ENCODE peak calls at places on chromosomes 7 and 10, in eight cellular contexts. One of them, this sample, is unnamed.

GRCh38 chr10:132065491-132066105 is at the start of gene JAKMIP3:
- DNase-seq in body of pancreas: peak
- DNase-seq in lower lobe of right lung: no peak
- DNase-seq in AG04450: peak
- DNase-seq in heart right ventricle: peak
- DNase-seq in tibial artery: peak
- DNase-seq in PC-9: peak
- DNase-seq in A549: peak
- DNase-seq in this sample: peak

GRCh38 chr10:125194814-125195213 is 34.5 kb upstream of the CTBP2 start:
- DNase-seq in body of pancreas: no peak
- DNase-seq in A549: no peak
- DNase-seq in AG04450: no peak
- DNase-seq in PC-9: no peak
- DNase-seq in lower lobe of right lung: no peak
- DNase-seq in heart right ventricle: no peak
- DNase-seq in tibial artery: no peak
- DNase-seq in this sample: no peak

GRCh38 chr7:70044064-70044463 is 445.8 kb downstream of the AUTS2 start:
- DNase-seq in heart right ventricle: no peak
- DNase-seq in A549: no peak
- DNase-seq in PC-9: no peak
- DNase-seq in body of pancreas: no peak
- DNase-seq in lower lobe of right lung: no peak
- DNase-seq in tibial artery: no peak
- DNase-seq in AG04450: no peak
- DNase-seq in this sample: no peak

GRCh38 chr10:124570646-124571045 is 109.0 kb downstream of the LHPP start:
- DNase-seq in PC-9: no peak
- DNase-seq in lower lobe of right lung: no peak
- DNase-seq in body of pancreas: no peak
- DNase-seq in heart right ventricle: no peak
- DNase-seq in AG04450: no peak
- DNase-seq in A549: no peak
- DNase-seq in tibial artery: no peak
- DNase-seq in this sample: no peak

GRCh38 chr7:84107259-84107658 is 87.3 kb downstream of the SEMA3A start:
- DNase-seq in A549: no peak
- DNase-seq in tibial artery: no peak
- DNase-seq in body of pancreas: no peak
- DNase-seq in PC-9: no peak
- DNase-seq in lower lobe of right lung: no peak
- DNase-seq in heart right ventricle: no peak
- DNase-seq in AG04450: no peak
- DNase-seq in this sample: no peak

GRCh38 chr10:15642095-15642494 is 77.6 kb downstream of the ITGA8 start:
- DNase-seq in body of pancreas: no peak
- DNase-seq in heart right ventricle: no peak
- DNase-seq in tibial artery: no peak
- DNase-seq in PC-9: no peak
- DNase-seq in AG04450: no peak
- DNase-seq in A549: no peak
- DNase-seq in lower lobe of right lung: no peak
- DNase-seq in this sample: no peak

GRCh38 chr10:103192451-103193106 is 493 bp downstream of the NT5C2 start:
- DNase-seq in lower lobe of right lung: peak
- DNase-seq in AG04450: peak
- DNase-seq in PC-9: peak
- DNase-seq in tibial artery: peak
- DNase-seq in body of pancreas: peak
- DNase-seq in heart right ventricle: peak
- DNase-seq in A549: peak
- DNase-seq in this sample: no peak

GRCh38 chr7:106947244-106947728 is 82.2 kb downstream of the PIK3CG start:
- DNase-seq in tibial artery: peak
- DNase-seq in lower lobe of right lung: no peak
- DNase-seq in PC-9: peak
- DNase-seq in AG04450: peak
- DNase-seq in heart right ventricle: peak
- DNase-seq in body of pancreas: peak
- DNase-seq in A549: peak
- DNase-seq in this sample: no peak

GRCh38 chr10:43170491-43170890 is 32.2 kb downstream of the CSGALNACT2 start:
- DNase-seq in PC-9: no peak
- DNase-seq in heart right ventricle: no peak
- DNase-seq in AG04450: no peak
- DNase-seq in body of pancreas: no peak
- DNase-seq in A549: peak
- DNase-seq in lower lobe of right lung: no peak
- DNase-seq in tibial artery: no peak
- DNase-seq in this sample: no peak

GRCh38 chr7:94052398-94053180 is 48.4 kb upstream of the BET1 start:
- DNase-seq in heart right ventricle: no peak
- DNase-seq in lower lobe of right lung: no peak
- DNase-seq in AG04450: no peak
- DNase-seq in PC-9: no peak
- DNase-seq in body of pancreas: no peak
- DNase-seq in A549: no peak
- DNase-seq in tibial artery: no peak
- DNase-seq in this sample: no peak

GRCh38 chr10:120465138-120465537 is 8.1 kb downstream of the PLPP4 start:
- DNase-seq in tibial artery: no peak
- DNase-seq in A549: no peak
- DNase-seq in PC-9: no peak
- DNase-seq in body of pancreas: no peak
- DNase-seq in lower lobe of right lung: no peak
- DNase-seq in AG04450: no peak
- DNase-seq in heart right ventricle: no peak
- DNase-seq in this sample: no peak

GRCh38 chr10:98208925-98209324 is 59.1 kb downstream of the LOXL4 start:
- DNase-seq in tibial artery: no peak
- DNase-seq in body of pancreas: no peak
- DNase-seq in A549: no peak
- DNase-seq in AG04450: no peak
- DNase-seq in PC-9: no peak
- DNase-seq in heart right ventricle: no peak
- DNase-seq in lower lobe of right lung: no peak
- DNase-seq in this sample: no peak

GRCh38 chr10:103707956-103708626 is 147.3 kb downstream of the SH3PXD2A start:
- DNase-seq in heart right ventricle: no peak
- DNase-seq in A549: no peak
- DNase-seq in tibial artery: no peak
- DNase-seq in AG04450: no peak
- DNase-seq in lower lobe of right lung: no peak
- DNase-seq in PC-9: no peak
- DNase-seq in body of pancreas: no peak
- DNase-seq in this sample: no peak

GRCh38 chr10:71971769-71972555 is 7.8 kb downstream of the CHST3 start:
- DNase-seq in A549: no peak
- DNase-seq in lower lobe of right lung: no peak
- DNase-seq in AG04450: no peak
- DNase-seq in heart right ventricle: no peak
- DNase-seq in PC-9: no peak
- DNase-seq in body of pancreas: no peak
- DNase-seq in tibial artery: no peak
- DNase-seq in this sample: no peak

GRCh38 chr7:50226669-50227068 is 77.8 kb upstream of the IKZF1 start:
- DNase-seq in heart right ventricle: no peak
- DNase-seq in AG04450: no peak
- DNase-seq in lower lobe of right lung: no peak
- DNase-seq in PC-9: no peak
- DNase-seq in body of pancreas: no peak
- DNase-seq in tibial artery: no peak
- DNase-seq in A549: no peak
- DNase-seq in this sample: no peak

GRCh38 chr7:149884541-149884940 is 10.8 kb downstream of the ATP6V0E2 start:
- DNase-seq in tibial artery: no peak
- DNase-seq in lower lobe of right lung: no peak
- DNase-seq in A549: no peak
- DNase-seq in body of pancreas: no peak
- DNase-seq in AG04450: no peak
- DNase-seq in heart right ventricle: no peak
- DNase-seq in PC-9: no peak
- DNase-seq in this sample: no peak

GRCh38 chr7:149886018-149886416 is 12.2 kb downstream of the ATP6V0E2 start:
- DNase-seq in tibial artery: no peak
- DNase-seq in body of pancreas: no peak
- DNase-seq in A549: no peak
- DNase-seq in PC-9: no peak
- DNase-seq in lower lobe of right lung: no peak
- DNase-seq in AG04450: no peak
- DNase-seq in heart right ventricle: no peak
- DNase-seq in this sample: no peak

GRCh38 chr7:149884016-149884415 is 10.2 kb downstream of the ATP6V0E2 start:
- DNase-seq in body of pancreas: peak
- DNase-seq in AG04450: no peak
- DNase-seq in PC-9: no peak
- DNase-seq in heart right ventricle: no peak
- DNase-seq in lower lobe of right lung: no peak
- DNase-seq in tibial artery: no peak
- DNase-seq in A549: no peak
- DNase-seq in this sample: no peak

GRCh38 chr7:149887311-149887710 is 13.5 kb downstream of the ATP6V0E2 start:
- DNase-seq in tibial artery: no peak
- DNase-seq in body of pancreas: no peak
- DNase-seq in heart right ventricle: no peak
- DNase-seq in lower lobe of right lung: no peak
- DNase-seq in AG04450: no peak
- DNase-seq in PC-9: no peak
- DNase-seq in A549: no peak
- DNase-seq in this sample: no peak

DNA sequence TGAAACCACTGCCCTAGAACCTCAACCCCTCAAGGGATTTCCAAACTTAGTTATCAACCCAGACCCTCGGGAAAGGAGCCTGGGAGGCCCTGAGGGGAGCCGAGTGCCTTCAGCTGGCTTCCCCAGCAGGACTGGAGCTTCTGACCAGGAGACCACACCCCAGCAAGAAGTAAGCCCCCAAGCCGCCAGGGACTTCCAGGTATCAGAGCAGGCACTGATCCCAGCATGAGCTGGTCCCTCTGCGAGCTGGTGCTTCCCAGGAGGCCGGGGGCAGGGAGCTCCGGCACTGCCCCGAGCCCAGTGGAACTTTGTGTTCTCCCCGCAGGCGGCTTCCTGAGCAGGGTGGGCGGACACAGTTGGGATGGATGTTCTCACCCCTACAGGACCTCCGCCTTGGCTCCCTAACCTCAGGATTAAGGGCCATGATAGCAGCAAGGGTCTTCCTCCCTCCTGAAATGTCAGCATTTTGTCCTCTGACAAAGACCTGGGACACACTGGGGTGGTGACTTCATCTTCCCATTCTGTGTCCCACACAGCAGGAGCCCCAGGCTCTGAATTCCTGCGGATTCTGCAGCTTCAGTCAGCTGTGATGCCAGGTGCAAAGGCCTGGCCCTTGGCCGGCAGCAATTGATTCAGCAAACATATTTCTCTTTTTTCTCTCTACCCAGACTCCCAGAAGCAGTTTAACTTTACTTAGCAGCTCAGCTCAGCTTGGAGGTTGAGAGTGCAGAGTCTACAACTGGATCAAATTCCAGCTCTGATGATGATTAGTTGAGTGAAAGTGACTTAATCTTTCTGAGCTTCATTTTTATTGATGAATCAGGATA is 11.6 kb downstream of the ATP6V0E2 start:
- DNase-seq in heart right ventricle: no peak
- DNase-seq in lower lobe of right lung: no peak
- DNase-seq in A549: no peak
- DNase-seq in tibial artery: no peak
- DNase-seq in PC-9: no peak
- DNase-seq in body of pancreas: no peak
- DNase-seq in AG04450: no peak
- DNase-seq in this sample: no peak
- H3K27ac ChIP-seq in heart right ventricle: peak
- H3K27ac ChIP-seq in lower lobe of right lung: no peak
- H3K27ac ChIP-seq in A549: no peak
- H3K27ac ChIP-seq in tibial artery: no peak
- H3K27ac ChIP-seq in PC-9: no peak
- H3K27ac ChIP-seq in body of pancreas: no peak
- H3K27ac ChIP-seq in AG04450: no peak
- H3K27ac ChIP-seq in this sample: no peak

DNA sequence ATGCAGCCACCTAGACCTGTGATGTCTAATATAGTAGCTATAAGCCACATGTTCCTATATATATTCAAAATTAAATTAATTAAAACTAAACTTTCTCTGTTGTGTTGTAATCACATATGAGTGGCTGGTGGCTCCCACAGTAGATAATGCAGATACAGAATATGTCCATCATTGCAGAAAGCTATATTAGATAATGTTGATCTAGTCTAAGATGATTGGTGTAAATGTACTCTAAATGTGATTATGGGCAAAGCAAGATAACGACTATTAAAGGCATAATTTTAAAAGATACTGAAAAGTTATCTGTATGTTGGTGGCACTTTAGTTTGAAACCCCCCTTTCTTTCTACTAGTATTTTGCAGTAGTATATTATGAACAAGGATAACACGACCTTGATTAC is 5.7 kb upstream of the HGF start:
- DNase-seq in body of pancreas: no peak
- DNase-seq in lower lobe of right lung: no peak
- DNase-seq in heart right ventricle: no peak
- DNase-seq in tibial artery: no peak
- DNase-seq in A549: no peak
- DNase-seq in AG04450: no peak
- DNase-seq in PC-9: no peak
- DNase-seq in this sample: no peak
- H3K27ac ChIP-seq in body of pancreas: no peak
- H3K27ac ChIP-seq in lower lobe of right lung: no peak
- H3K27ac ChIP-seq in heart right ventricle: no peak
- H3K27ac ChIP-seq in tibial artery: no peak
- H3K27ac ChIP-seq in A549: no peak
- H3K27ac ChIP-seq in AG04450: no peak
- H3K27ac ChIP-seq in PC-9: no peak
- H3K27ac ChIP-seq in this sample: no peak

DNA sequence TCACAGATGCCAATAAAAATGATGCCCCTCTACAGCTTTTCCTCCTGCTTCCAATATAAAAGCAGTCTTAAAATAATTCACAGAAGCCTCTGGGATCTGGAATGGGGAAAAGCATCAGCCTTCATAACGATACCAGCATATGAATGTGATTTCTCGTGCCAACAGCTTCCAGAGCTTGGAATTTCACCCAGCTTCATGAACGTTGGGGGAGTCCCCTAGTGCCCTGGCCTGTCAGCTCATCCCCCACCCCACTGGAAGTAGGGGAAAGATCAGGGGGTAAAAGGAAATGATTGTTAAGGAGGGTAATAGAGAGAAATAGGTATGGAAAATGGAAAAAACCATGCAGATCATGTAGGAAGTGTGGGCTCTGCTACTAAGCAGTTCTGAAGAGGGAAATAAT is 253.6 kb downstream of the INHBA start:
- DNase-seq in heart right ventricle: no peak
- DNase-seq in PC-9: no peak
- DNase-seq in AG04450: no peak
- DNase-seq in body of pancreas: no peak
- DNase-seq in lower lobe of right lung: no peak
- DNase-seq in A549: no peak
- DNase-seq in tibial artery: no peak
- DNase-seq in this sample: no peak
- H3K27ac ChIP-seq in heart right ventricle: no peak
- H3K27ac ChIP-seq in PC-9: no peak
- H3K27ac ChIP-seq in AG04450: no peak
- H3K27ac ChIP-seq in body of pancreas: no peak
- H3K27ac ChIP-seq in lower lobe of right lung: no peak
- H3K27ac ChIP-seq in A549: no peak
- H3K27ac ChIP-seq in tibial artery: no peak
- H3K27ac ChIP-seq in this sample: no peak

GRCh38 chr10:113947138-113948011 is 92.9 kb downstream of the NHLRC2 start:
- DNase-seq in body of pancreas: peak
- DNase-seq in AG04450: no peak
- DNase-seq in lower lobe of right lung: no peak
- DNase-seq in tibial artery: no peak
- DNase-seq in PC-9: peak
- DNase-seq in A549: peak
- DNase-seq in heart right ventricle: peak
- DNase-seq in this sample: no peak
- H3K27ac ChIP-seq in body of pancreas: no peak
- H3K27ac ChIP-seq in AG04450: no peak
- H3K27ac ChIP-seq in lower lobe of right lung: peak
- H3K27ac ChIP-seq in tibial artery: no peak
- H3K27ac ChIP-seq in PC-9: peak
- H3K27ac ChIP-seq in A549: peak
- H3K27ac ChIP-seq in heart right ventricle: peak
- H3K27ac ChIP-seq in this sample: no peak

This sample was measured in epithelial cell of prostate.